ENCODE peak calls at places on chromosome 19, in four cellular contexts. S, W, P and B are unnamed samples.

GRCh38 chr19:2315818-2316353 is 7.9 kb upstream of the LINGO3 start:
- DNase-seq in S (peak; percentile 65), W (peak; percentile 63), P (peak; percentile 95), B (no peak)

GRCh38 chr19:40323705-40324104 is 24.5 kb downstream of the C19orf47 start:
- DNase-seq in S (no peak), W (no peak), P (no peak), B (no peak)

GRCh38 chr19:14146789-14147216 is 10.4 kb upstream of the ASF1B start:
- DNase-seq in S (no peak), W (peak; percentile 53), P (no peak), B (peak; percentile 53)

GRCh38 chr19:44737238-44738160 is 11.0 kb upstream of the BCL3 start:
- DNase-seq in S (no peak), W (no peak), P (no peak), B (no peak)

GRCh38 chr19:53553865-53554791 is 16.2 kb downstream of the ZNF331 start:
- DNase-seq in S (peak; percentile 90), W (peak; percentile 85), P (peak; percentile 89), B (peak; percentile 70)

GRCh38 chr19:54434112-54434861 is 14.7 kb upstream of the LENG8 start:
- DNase-seq in S (no peak), W (no peak), P (peak; percentile 13), B (no peak)

GRCh38 chr19:2041686-2042484 is 9.2 kb downstream of the MKNK2 start:
- DNase-seq in S (peak; percentile 99), W (peak; percentile 93), P (peak; percentile 99), B (peak; percentile 84)

GRCh38 chr19:7748756-7749155 is 1.4 kb upstream of the CD209 start:
- DNase-seq in S (no peak), W (no peak), P (no peak), B (peak; percentile 24)

GRCh38 chr19:17952041-17952976 is 14.6 kb upstream of the KCNN1 start:
- DNase-seq in S (no peak), W (no peak), P (peak; percentile 75), B (no peak)

GRCh38 chr19:11164278-11164677 is 8.7 kb upstream of the SPC24 start:
- DNase-seq in S (no peak), W (no peak), P (no peak), B (no peak)

GRCh38 chr19:4664642-4665041 is 5.5 kb downstream of the MYDGF start:
- DNase-seq in S (no peak), W (no peak), P (no peak), B (no peak)

GRCh38 chr19:1862424-1863307 is 713 bp downstream of the KLF16 start:
- DNase-seq in S (no peak), W (no peak), P (peak; percentile 87), B (no peak)

GRCh38 chr19:27794444-27795042 is 1418.4 kb downstream of the UQCRFS1 start:
- DNase-seq in S (no peak), W (peak; percentile 33), P (no peak), B (no peak)

GRCh38 chr19:34405892-34406660 is 1.9 kb downstream of the PDCD2L start:
- DNase-seq in S (no peak), W (no peak), P (no peak), B (no peak)

GRCh38 chr19:23439623-23440022 is 44.4 kb upstream of the ZNF91 start:
- DNase-seq in S (no peak), W (no peak), P (no peak), B (no peak)

GRCh38 chr19:23440207-23440606 is 44.9 kb upstream of the ZNF91 start:
- DNase-seq in S (no peak), W (no peak), P (peak; percentile 30), B (no peak)

GRCh38 chr19:23436944-23437343 is 41.7 kb upstream of the ZNF91 start:
- DNase-seq in S (no peak), W (no peak), P (no peak), B (no peak)

GRCh38 chr19:23437901-23438300 is 42.6 kb upstream of the ZNF91 start:
- DNase-seq in S (no peak), W (no peak), P (no peak), B (no peak)

GRCh38 chr19:23436318-23436717 is 41.0 kb upstream of the ZNF91 start:
- DNase-seq in S (no peak), W (no peak), P (no peak), B (no peak)
- TF ChIP-seq CTCF in S (no peak), W (peak; percentile 8), P (peak; percentile 17), B (peak; percentile 29)

GRCh38 chr19:51568456-51568855 is 2.6 kb upstream of the ZNF175 start:
- DNase-seq in S (no peak), W (no peak), P (no peak), B (no peak)

GRCh38 chr19:51564791-51565190 is 6.3 kb upstream of the ZNF175 start:
- DNase-seq in S (no peak), W (no peak), P (no peak), B (no peak)

GRCh38 chr19:51566489-51567100 is 4.5 kb upstream of the ZNF175 start:
- DNase-seq in S (no peak), W (no peak), P (no peak), B (no peak)

GRCh38 chr19:51567583-51567982 is 3.5 kb upstream of the ZNF175 start:
- DNase-seq in S (no peak), W (no peak), P (no peak), B (no peak)

DNA sequence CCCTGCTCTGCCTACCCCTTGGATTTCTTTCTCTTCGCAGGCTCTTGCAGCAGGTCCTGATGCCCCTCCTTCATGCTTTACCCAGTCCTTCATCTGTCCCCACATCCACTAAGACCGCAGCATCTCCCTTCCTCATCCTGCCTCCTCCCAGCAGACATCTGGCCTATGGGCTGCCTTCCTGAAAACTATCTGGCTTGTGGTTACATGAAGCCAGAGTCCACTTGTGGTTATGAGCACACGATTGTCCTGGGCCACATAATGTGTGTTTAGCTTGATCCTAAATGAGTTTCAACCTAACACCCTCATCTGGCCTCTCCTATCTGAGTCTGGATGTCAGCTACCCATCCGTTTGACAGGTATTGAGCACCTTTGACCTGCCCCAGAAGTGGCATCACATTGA is 5.5 kb upstream of the ZNF175 start:
- DNase-seq in S (no peak), W (no peak), P (no peak), B (no peak)
- H3K4me3 ChIP-seq in S (no peak overlapping the region), W (no peak overlapping the region), P (no peak overlapping the region), B (no peak overlapping the region)

DNA sequence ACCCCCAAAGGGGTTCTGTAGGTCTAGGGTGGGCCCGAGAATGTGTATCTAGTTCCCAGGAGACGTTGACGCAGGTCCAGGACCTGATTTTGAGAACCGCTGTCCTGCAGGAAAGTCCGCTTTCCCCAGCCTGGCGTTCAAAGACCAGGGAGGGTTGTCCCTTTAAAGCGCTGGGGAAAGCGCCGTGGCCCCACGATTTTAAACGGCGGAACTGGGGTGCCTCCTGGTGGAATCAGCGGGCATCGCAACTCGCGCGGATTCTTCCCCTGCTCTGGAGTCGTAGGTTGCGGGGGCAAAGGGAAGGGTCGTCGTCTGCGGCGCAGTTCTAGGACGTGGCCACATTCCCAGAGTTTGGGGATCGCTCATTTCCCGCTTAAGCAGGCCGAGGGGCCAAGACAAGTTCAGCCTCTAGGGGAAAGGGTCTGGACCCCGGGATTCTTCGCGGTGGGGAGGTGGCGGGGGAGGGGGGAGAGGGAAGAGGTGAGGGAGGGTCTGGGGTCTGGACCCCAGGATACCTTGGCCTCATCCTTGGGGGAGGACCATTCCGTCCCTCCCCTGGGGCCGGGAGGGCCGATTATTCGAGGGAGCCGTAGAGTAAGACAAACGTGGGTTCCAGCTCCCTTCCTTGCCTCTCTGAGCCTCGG is 7.7 kb downstream of the PNMA8B start:
- DNase-seq in S (peak; percentile 83), W (peak; percentile 71), P (peak; percentile 89), B (peak; percentile 31)
- H3K36me3 ChIP-seq in S (no peaks in the 10 kb centered on the region), W (no peaks in the 10 kb centered on the region), P (no peaks in the 10 kb centered on the region), B (no peaks in the 10 kb centered on the region)

GRCh38 chr19:30685601-30686000 is 313.4 kb downstream of the ZNF536 start:
- DNase-seq in S (no peak), W (no peak), P (no peak), B (no peak)

GRCh38 chr19:30686911-30687566 is 314.9 kb downstream of the ZNF536 start:
- DNase-seq in S (no peak), W (no peak), P (peak; percentile 45), B (no peak)

GRCh38 chr19:30686252-30686762 is 314.1 kb downstream of the ZNF536 start:
- DNase-seq in S (no peak), W (peak; percentile 40), P (peak; percentile 75), B (no peak)

GRCh38 chr19:30682576-30683536 is 310.7 kb downstream of the ZNF536 start:
- DNase-seq in S (peak; percentile 74), W (peak; percentile 92), P (peak; percentile 88), B (peak; percentile 44)

DNA sequence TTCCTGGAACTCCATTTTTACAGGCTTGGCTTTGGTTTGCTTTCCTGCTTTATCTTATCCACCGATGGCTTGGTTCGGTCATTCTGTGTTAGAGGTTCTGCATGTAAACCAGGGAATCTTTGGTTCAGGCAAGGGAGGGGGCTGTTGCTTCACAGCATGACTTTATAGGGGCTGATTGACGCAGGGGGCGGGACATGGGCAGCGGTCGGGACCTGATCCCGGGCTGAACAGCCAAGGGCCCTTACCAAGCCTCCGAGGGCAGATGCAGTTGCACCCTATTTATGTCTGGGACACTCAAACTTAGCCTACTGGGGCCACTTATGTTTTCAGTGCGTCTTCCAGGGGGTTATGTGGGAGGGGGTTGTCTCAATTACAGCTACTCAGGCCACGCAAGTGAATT is 312.4 kb downstream of the ZNF536 start:
- DNase-seq in S (no peak), W (no peak), P (no peak), B (no peak)
- TF ChIP-seq CTCF in S (no peak), W (no peak), P (no peak), B (no peak)

DNA sequence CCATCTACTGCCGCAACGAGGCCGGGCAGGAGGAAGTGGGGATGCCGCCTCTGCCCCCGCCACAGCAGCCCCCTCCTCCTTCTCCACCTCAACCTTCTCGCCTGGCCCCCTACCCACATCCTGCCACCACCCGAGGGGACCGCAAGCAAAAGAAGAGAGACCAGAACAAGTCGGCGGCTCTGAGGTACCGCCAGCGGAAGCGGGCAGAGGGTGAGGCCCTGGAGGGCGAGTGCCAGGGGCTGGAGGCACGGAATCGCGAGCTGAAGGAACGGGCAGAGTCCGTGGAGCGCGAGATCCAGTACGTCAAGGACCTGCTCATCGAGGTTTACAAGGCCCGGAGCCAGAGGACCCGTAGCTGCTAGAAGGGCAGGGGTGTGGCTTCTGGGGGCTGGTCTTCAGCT is 3.4 kb upstream of the NUP62 start:
- DNase-seq in S (no peak), W (no peak), P (no peak), B (no peak)
- H3K4me3 ChIP-seq in S (no peak overlapping the region), W (no peak overlapping the region), P (no peak overlapping the region), B (no peak overlapping the region)

DNA sequence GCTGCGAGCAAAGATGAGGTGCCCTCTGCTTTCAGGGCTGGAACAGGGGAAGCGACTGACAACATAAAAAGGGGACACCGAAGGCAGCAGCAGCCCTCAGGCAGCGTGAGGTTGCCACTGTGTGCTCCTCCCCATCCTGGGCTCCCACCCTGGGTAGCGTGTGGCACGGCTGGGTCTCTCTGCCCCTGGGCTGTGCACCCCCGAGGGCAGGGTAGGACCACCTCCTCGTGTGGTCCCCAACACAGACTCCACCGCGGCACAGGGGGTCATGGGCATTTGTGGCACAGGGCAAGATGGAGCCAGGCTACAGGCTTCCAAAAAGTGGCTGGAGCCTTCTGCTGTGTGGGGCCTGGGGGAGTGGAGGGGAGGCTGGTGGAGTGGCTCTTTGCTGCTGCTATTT is 6.5 kb upstream of the RSPH6A start:
- DNase-seq in S (no peak), W (no peak), P (no peak), B (no peak)
- H3K36me3 ChIP-seq in S (peaks cover 86% of the 10 kb centered on the region), W (peaks cover 37% of the 10 kb centered on the region), P (peaks cover 48% of the 10 kb centered on the region), B (peaks cover 30% of the 10 kb centered on the region)

GRCh38 chr19:15631817-15632216 is 8.9 kb upstream of the CYP4F3 start:
- DNase-seq in S (no peak), W (no peak), P (peak; percentile 47), B (no peak)
- TF ChIP-seq CTCF in S (peak; percentile 22), W (peak; percentile 11), P (peak; percentile 51), B (peak; percentile 51)